ENCODE peak calls at places on chromosomes 1 and 21, in eight cellular contexts. L, S, Y, Q, U, M, Z and T are unnamed samples.
A peak's percentile ranks its signal among the peaks of the same experiment; 100 is the strongest.

GRCh38 chr1:179353546-179353945 is 12.2 kb upstream of the AXDND1 start:
- DNase-seq in L (no peak), S (no peak), Y (no peak), Q (no peak), U (no peak), M (no peak), Z (no peak), T (no peak)

GRCh38 chr1:78114034-78114956 is 68.5 kb downstream of the GIPC2 start:
- DNase-seq in L (peak; percentile 61), S (peak; percentile 50), Y (peak; percentile 46), Q (peak; percentile 47), U (peak; percentile 4), M (no peak), Z (peak; percentile 66), T (no peak)

GRCh38 chr1:1418464-1419362 is 2.4 kb downstream of the ANKRD65 start:
- DNase-seq in L (no peak), S (peak; percentile 32), Y (no peak), Q (no peak), U (no peak), M (no peak), Z (peak; percentile 9), T (no peak)

GRCh38 chr1:218930879-218931278 is 242.8 kb upstream of the LYPLAL1 start:
- DNase-seq in L (no peak), S (no peak), Y (no peak), Q (no peak), U (no peak), M (no peak), Z (no peak), T (no peak)

GRCh38 chr1:106978477-106979322 is 77.8 kb upstream of the PRMT6 start:
- DNase-seq in L (no peak), S (no peak), Y (no peak), Q (no peak), U (no peak), M (no peak), Z (no peak), T (no peak)

GRCh38 chr1:41892211-41892840 is 26.4 kb downstream of the HIVEP3 start:
- DNase-seq in L (no peak), S (no peak), Y (no peak), Q (no peak), U (no peak), M (no peak), Z (no peak), T (no peak)

GRCh38 chr1:20250346-20250989 is 40.2 kb upstream of the VWA5B1 start:
- DNase-seq in L (peak; percentile 70), S (no peak), Y (no peak), Q (no peak), U (no peak), M (peak; percentile 93), Z (no peak), T (no peak)

GRCh38 chr1:22444856-22445255 is 6.8 kb upstream of the ZBTB40 start:
- DNase-seq in L (no peak), S (no peak), Y (no peak), Q (no peak), U (no peak), M (no peak), Z (no peak), T (no peak)

GRCh38 chr1:76095800-76096199 is 21.3 kb downstream of the ST6GALNAC3 start:
- DNase-seq in L (no peak), S (no peak), Y (no peak), Q (no peak), U (no peak), M (no peak), Z (peak; percentile 38), T (no peak)

GRCh38 chr21:38544681-38545080 is 46.4 kb upstream of the ERG start:
- DNase-seq in L (no peak), S (no peak), Y (no peak), Q (no peak), U (no peak), M (no peak), Z (no peak), T (no peak)

GRCh38 chr1:47433037-47433421 is 4.8 kb upstream of the FOXD2 start:
- DNase-seq in L (no peak), S (no peak), Y (no peak), Q (no peak), U (no peak), M (no peak), Z (no peak), T (no peak)

GRCh38 chr1:28266920-28267322 is 7.6 kb downstream of the SESN2 start:
- DNase-seq in L (no peak), S (no peak), Y (no peak), Q (no peak), U (no peak), M (no peak), Z (no peak), T (no peak)

GRCh38 chr1:60863131-60863530 is 219.2 kb upstream of the NFIA start:
- DNase-seq in L (no peak), S (no peak), Y (no peak), Q (no peak), U (no peak), M (no peak), Z (no peak), T (no peak)

GRCh38 chr1:26787706-26788514 is at the start of gene PIGV:
- DNase-seq in L (peak; percentile 88), S (peak; percentile 80), Y (peak; percentile 73), Q (peak; percentile 74), U (peak; percentile 76), M (peak; percentile 86), Z (peak; percentile 94), T (no peak)

GRCh38 chr1:62336638-62337534 is 17.7 kb upstream of the KANK4 start:
- DNase-seq in L (no peak), S (no peak), Y (no peak), Q (no peak), U (no peak), M (no peak), Z (no peak), T (no peak)

GRCh38 chr1:20785907-20786309 is 1.2 kb downstream of the HP1BP3 start:
- DNase-seq in L (no peak), S (no peak), Y (no peak), Q (no peak), U (no peak), M (peak; percentile 29), Z (no peak), T (no peak)

GRCh38 chr1:43531906-43532584 is 1.4 kb downstream of the PTPRF start:
- DNase-seq in L (peak; percentile 70), S (no peak), Y (no peak), Q (no peak), U (no peak), M (no peak), Z (peak; percentile 46), T (no peak)